ENCODE peak calls at places on chromosomes 5 and 9, in six cellular contexts. J, E, C, D, M and I are unnamed samples.
A peak's percentile ranks its signal among the peaks of the same experiment; 100 is the strongest.

GRCh38 chr5:146137967-146138403 is 32.6 kb upstream of the PLAC8L1 start:
- DNase-seq in J (no peak), C (no peak), E (no peak), D (peak; percentile 27), M (no peak), I (no peak)

GRCh38 chr5:109830955-109831502 is 141.3 kb downstream of the MAN2A1 start:
- DNase-seq in C (no peak), D (no peak), J (no peak), E (no peak), M (no peak), I (no peak)

GRCh38 chr5:168263108-168263507 is 28.3 kb upstream of the WWC1 start:
- DNase-seq in C (no peak), J (no peak), D (no peak), E (no peak), M (no peak), I (no peak)

GRCh38 chr5:151495330-151495729 is 47.9 kb downstream of the SLC36A1 start:
- DNase-seq in C (no peak), E (no peak), J (no peak), D (no peak), M (no peak), I (no peak)

GRCh38 chr5:148682283-148683026 is 28.1 kb upstream of the HTR4 start:
- DNase-seq in J (no peak), D (no peak), M (no peak), E (no peak), C (no peak), I (no peak)

GRCh38 chr5:59654691-59655090 is 238.8 kb downstream of the PDE4D start:
- DNase-seq in C (no peak), E (no peak), M (no peak), D (no peak), J (no peak), I (no peak)

GRCh38 chr5:148875205-148875875 is 48.9 kb downstream of the ADRB2 start:
- DNase-seq in E (no peak), M (no peak), D (no peak), C (no peak), J (no peak), I (no peak)

GRCh38 chr5:95216136-95216955 is 68.5 kb downstream of the MCTP1 start:
- DNase-seq in C (no peak), M (no peak), D (no peak), E (no peak), J (no peak), I (no peak)

GRCh38 chr5:66354407-66354806 is 210.3 kb downstream of the SREK1 start:
- DNase-seq in M (no peak), J (no peak), E (no peak), D (no peak), C (no peak), I (no peak)

GRCh38 chr5:174570662-174571061 is 153.7 kb upstream of the MSX2 start:
- DNase-seq in J (no peak), C (no peak), M (no peak), E (no peak), D (no peak), I (no peak)

GRCh38 chr5:174572591-174572990 is 151.8 kb upstream of the MSX2 start:
- DNase-seq in J (no peak), C (no peak), D (no peak), E (no peak), M (no peak), I (no peak)

GRCh38 chr5:174573210-174574014 is 151.0 kb upstream of the MSX2 start:
- DNase-seq in J (no peak), E (no peak), D (no peak), C (no peak), M (no peak), I (no peak)

GRCh38 chr5:174575043-174575442 is 149.3 kb upstream of the MSX2 start:
- DNase-seq in C (no peak), M (no peak), D (no peak), E (no peak), J (no peak), I (no peak)

DNA sequence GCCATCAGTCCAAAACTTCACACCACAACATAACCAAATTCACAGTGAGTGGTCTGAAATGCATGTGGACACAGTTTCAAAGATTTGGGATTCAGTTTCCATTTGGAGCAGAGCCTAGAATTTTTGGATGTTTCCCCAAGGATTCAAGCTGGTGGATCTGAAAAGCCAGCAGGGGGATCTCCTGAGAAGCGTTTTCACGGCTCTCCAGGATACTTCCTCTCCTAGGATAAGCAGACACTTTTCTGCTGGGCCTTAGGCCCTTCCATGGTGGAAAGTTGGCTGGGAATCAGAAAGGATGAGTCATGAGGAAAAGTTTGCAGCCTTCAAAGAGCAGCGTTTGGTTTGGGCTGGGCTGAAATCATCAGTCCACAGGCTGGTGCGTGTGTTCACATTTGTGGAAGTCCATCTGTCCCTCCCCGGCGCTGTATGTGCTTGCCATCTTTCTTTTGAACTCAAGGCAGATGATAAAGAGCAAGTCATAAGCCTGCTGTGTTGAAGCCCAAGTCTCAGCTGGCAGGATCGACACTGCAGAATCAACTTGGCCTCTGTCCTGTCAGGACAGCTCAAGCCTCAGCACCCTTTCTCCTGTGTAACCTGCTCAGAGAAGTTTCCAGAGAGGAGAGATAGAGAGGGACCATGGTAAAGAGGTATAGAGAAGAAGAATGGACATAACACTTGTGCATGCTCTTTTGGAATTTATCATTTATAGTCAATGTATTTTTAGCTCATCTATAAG is 152.6 kb upstream of the MSX2 start:
- DNase-seq in M (no peak), J (peak; percentile 57), C (peak; percentile 37), D (no peak), E (no peak), I (no peak)
- TF ChIP-seq CTCF in M (no peak), J (peak; percentile 47), C (peak; percentile 17), D (no peak), E (no peak), I (no peak)

GRCh38 chr9:25003686-25004085 is 458.0 kb upstream of the IZUMO3 start:
- DNase-seq in D (no peak), M (peak; percentile 74), J (peak; percentile 39), C (no peak), E (no peak), I (no peak)
- TF ChIP-seq CTCF in D (no peak), M (peak; percentile 77), J (no peak), C (no peak), E (no peak), I (no peak)

DNA sequence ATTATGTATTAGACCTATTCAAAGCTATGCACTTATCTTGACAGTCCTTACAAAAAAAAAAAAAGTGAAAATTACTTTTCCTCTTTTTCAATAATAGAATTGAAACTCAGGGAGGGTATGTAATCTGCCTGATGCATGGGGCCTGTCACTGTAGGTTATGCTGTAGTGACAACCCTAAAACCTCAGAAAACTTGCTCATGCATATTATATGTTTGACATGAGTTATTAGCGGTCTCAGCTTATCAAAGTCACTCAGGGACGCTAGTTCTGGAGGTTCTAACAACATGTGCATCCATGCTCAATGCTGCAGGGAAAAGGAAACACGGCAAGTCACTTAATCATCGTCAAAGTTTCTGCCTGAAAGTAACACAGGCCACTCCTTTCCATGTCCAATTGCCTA is 78.4 kb upstream of the TMEM252 start:
- DNase-seq in D (no peak), E (peak; percentile 27), C (no peak), M (no peak), J (no peak), I (no peak)
- TF ChIP-seq CTCF in D (no peak), E (no peak), C (no peak), M (no peak), J (no peak), I (no peak)

GRCh38 chr5:74736759-74737158 is 30.2 kb downstream of the GFM2 start:
- DNase-seq in M (no peak), C (no peak), E (no peak), J (no peak), D (no peak), I (no peak)
- TF ChIP-seq CTCF in M (no peak), C (no peak), E (no peak), J (no peak), D (no peak), I (no peak)

GRCh38 chr9:33249087-33249657 is 9.2 kb downstream of the SPINK4 start:
- DNase-seq in J (no peak), C (no peak), M (no peak), D (no peak), E (no peak), I (peak; percentile 22)
- TF ChIP-seq CTCF in J (no peak), C (no peak), M (no peak), D (no peak), E (no peak), I (no peak)

DNA sequence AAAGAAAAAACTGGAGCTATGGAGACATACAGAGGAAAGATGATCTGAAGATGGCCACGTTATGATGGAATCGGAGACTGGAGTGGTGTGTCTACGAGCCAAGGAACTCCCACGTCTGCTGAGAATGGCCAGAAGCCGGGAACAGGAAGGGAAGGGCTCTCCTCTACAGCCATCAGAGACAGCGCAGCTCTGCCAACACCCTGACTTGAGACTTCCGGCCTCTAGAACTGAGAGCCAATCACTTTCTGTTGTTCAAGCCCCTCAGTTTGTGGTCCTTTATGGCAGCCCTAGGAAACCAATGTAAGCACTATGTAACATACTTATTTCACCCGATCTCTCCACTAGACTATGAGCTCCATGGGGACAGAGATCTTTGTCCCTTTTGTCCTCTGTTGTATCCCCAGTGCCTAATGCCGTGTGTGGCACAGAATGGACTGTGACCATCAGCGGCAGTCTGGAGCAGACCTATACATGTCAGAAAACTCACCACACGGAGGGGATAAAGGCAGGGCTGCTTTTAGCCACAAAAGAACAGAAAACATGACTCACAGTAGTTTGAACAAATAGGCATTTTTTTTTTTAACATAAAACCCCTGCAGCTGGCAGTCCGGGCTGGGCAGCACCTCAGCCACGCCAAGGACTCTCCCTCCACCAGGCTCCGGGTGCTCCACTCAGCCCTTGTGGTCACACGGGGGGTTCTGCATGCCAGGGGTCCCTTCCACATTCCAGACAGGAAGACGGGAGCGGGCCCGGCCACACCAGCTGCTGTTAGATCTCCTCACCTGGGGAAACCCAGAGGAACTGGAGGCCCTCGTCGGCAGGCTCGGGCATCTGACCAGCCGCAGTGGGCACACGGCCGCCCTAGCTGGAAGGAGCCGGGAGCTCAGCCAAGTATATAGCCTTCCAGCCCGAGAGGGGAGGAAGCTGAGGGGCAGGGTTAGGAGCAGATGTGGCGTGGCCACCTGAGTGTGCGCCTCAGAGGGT is 16.1 kb upstream of the MXD3 start:
- DNase-seq in C (peak; percentile 67), D (no peak), J (no peak), E (no peak), M (no peak), I (no peak)
- TF ChIP-seq CTCF in C (no peak), D (no peak), J (no peak), E (no peak), M (no peak), I (no peak)

DNA sequence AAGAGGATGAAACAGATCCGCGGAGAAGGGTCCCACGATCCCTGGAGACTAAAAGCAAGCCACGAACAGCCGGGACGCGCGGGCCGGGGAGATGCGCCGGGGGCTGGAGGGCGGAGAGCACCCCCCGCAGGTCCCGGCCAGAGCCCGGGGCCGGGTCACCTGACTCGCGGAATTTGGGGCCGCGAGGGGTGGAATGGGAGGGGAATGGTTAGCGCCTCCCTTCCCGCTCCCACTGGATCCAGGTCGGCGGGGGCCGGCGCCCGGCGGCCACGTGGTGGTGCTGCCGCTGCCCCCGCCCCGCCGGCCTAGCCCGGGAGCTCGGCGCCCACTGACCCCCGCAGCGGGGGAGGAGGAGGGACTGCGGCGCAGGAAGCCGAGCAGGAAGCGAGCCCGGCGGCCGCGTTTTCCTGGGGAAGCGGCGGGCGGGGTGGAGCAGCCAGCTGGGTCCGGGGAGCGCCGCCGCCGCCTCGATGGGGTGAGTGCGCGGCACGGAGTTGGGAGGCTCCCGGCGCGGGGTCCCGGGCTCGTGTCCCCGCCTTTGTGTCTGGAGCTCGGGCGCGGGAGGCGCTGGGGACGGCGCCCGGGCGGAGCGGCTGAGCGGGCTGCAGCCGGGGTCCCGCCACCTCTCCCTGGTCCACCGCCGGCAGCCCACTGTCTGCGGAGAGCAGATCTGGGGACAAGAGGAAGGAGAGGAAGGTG is at the start of gene RAI14:
- DNase-seq in E (peak; percentile 56), C (no peak), J (peak; percentile 83), D (no peak), M (peak; percentile 84), I (peak; percentile 45)
- TF ChIP-seq CTCF in E (no peak), C (no peak), J (peak; percentile 40), D (no peak), M (no peak), I (no peak)